ENCODE peak calls at places on chromosomes 11 and 22, in eight cellular contexts. One of them, this sample, is unnamed.

GRCh38 chr22:25979968-25980367 is 189.3 kb upstream of the SEZ6L start:
- DNase-seq in gastrocnemius medialis: no peak
- DNase-seq in SJCRH30: no peak
- DNase-seq in WERI-Rb-1: no peak
- DNase-seq in left ventricle myocardium inferior: no peak
- DNase-seq in RWPE2: no peak
- DNase-seq in upper lobe of right lung: no peak
- DNase-seq in right cardiac atrium: no peak
- DNase-seq in this sample: no peak

GRCh38 chr11:95459268-95460040 is 228.5 kb upstream of the SESN3 start:
- DNase-seq in gastrocnemius medialis: no peak
- DNase-seq in SJCRH30: no peak
- DNase-seq in WERI-Rb-1: no peak
- DNase-seq in left ventricle myocardium inferior: no peak
- DNase-seq in RWPE2: no peak
- DNase-seq in upper lobe of right lung: no peak
- DNase-seq in right cardiac atrium: no peak
- DNase-seq in this sample: no peak

GRCh38 chr22:31083923-31084810 is 3.0 kb downstream of the SMTN start:
- DNase-seq in gastrocnemius medialis: peak; percentile 13
- DNase-seq in SJCRH30: no peak
- DNase-seq in WERI-Rb-1: no peak
- DNase-seq in left ventricle myocardium inferior: no peak
- DNase-seq in RWPE2: no peak
- DNase-seq in upper lobe of right lung: no peak
- DNase-seq in right cardiac atrium: no peak
- DNase-seq in this sample: no peak

GRCh38 chr11:64094463-64095223 is 58.9 kb downstream of the FLRT1 start:
- DNase-seq in gastrocnemius medialis: peak; percentile 90
- DNase-seq in SJCRH30: peak; percentile 92
- DNase-seq in WERI-Rb-1: no peak
- DNase-seq in left ventricle myocardium inferior: no peak
- DNase-seq in RWPE2: peak; percentile 90
- DNase-seq in upper lobe of right lung: no peak
- DNase-seq in right cardiac atrium: no peak
- DNase-seq in this sample: no peak

GRCh38 chr11:45266693-45267451 is 19.3 kb downstream of the SYT13 start:
- DNase-seq in gastrocnemius medialis: no peak
- DNase-seq in SJCRH30: peak; percentile 29
- DNase-seq in WERI-Rb-1: peak; percentile 19
- DNase-seq in left ventricle myocardium inferior: no peak
- DNase-seq in RWPE2: no peak
- DNase-seq in upper lobe of right lung: no peak
- DNase-seq in right cardiac atrium: no peak
- DNase-seq in this sample: no peak

GRCh38 chr22:30655532-30655931 is 12.1 kb downstream of the DUSP18 start:
- DNase-seq in gastrocnemius medialis: no peak
- DNase-seq in SJCRH30: no peak
- DNase-seq in WERI-Rb-1: no peak
- DNase-seq in left ventricle myocardium inferior: no peak
- DNase-seq in RWPE2: no peak
- DNase-seq in upper lobe of right lung: no peak
- DNase-seq in right cardiac atrium: no peak
- DNase-seq in this sample: no peak

GRCh38 chr11:96061730-96062524 is 138.0 kb upstream of the MTMR2 start:
- DNase-seq in gastrocnemius medialis: no peak
- DNase-seq in SJCRH30: no peak
- DNase-seq in WERI-Rb-1: no peak
- DNase-seq in left ventricle myocardium inferior: no peak
- DNase-seq in RWPE2: no peak
- DNase-seq in upper lobe of right lung: no peak
- DNase-seq in right cardiac atrium: no peak
- DNase-seq in this sample: no peak

GRCh38 chr11:122731500-122731913 is 76.0 kb downstream of the UBASH3B start:
- DNase-seq in gastrocnemius medialis: no peak
- DNase-seq in SJCRH30: no peak
- DNase-seq in WERI-Rb-1: no peak
- DNase-seq in left ventricle myocardium inferior: no peak
- DNase-seq in RWPE2: no peak
- DNase-seq in upper lobe of right lung: no peak
- DNase-seq in right cardiac atrium: no peak
- DNase-seq in this sample: no peak

GRCh38 chr11:64742087-64742939 is 1.6 kb downstream of the RASGRP2 start:
- DNase-seq in gastrocnemius medialis: no peak
- DNase-seq in SJCRH30: no peak
- DNase-seq in WERI-Rb-1: no peak
- DNase-seq in left ventricle myocardium inferior: no peak
- DNase-seq in RWPE2: no peak
- DNase-seq in upper lobe of right lung: no peak
- DNase-seq in right cardiac atrium: no peak
- DNase-seq in this sample: no peak

GRCh38 chr11:84236436-84236835 is 950.3 kb upstream of the CCDC90B start:
- DNase-seq in gastrocnemius medialis: no peak
- DNase-seq in SJCRH30: peak; percentile 39
- DNase-seq in WERI-Rb-1: no peak
- DNase-seq in left ventricle myocardium inferior: no peak
- DNase-seq in RWPE2: no peak
- DNase-seq in upper lobe of right lung: no peak
- DNase-seq in right cardiac atrium: no peak
- DNase-seq in this sample: no peak

GRCh38 chr22:48691431-48691851 is 1136.2 kb downstream of the BRD1 start:
- DNase-seq in gastrocnemius medialis: no peak
- DNase-seq in SJCRH30: no peak
- DNase-seq in WERI-Rb-1: no peak
- DNase-seq in left ventricle myocardium inferior: no peak
- DNase-seq in RWPE2: no peak
- DNase-seq in upper lobe of right lung: no peak
- DNase-seq in right cardiac atrium: no peak
- DNase-seq in this sample: no peak
- H3K9me3 ChIP-seq in gastrocnemius medialis: no peaks in the 10 kb centered on the region
- H3K9me3 ChIP-seq in SJCRH30: no peaks in the 10 kb centered on the region
- H3K9me3 ChIP-seq in WERI-Rb-1: no peaks in the 10 kb centered on the region
- H3K9me3 ChIP-seq in left ventricle myocardium inferior: no peaks in the 10 kb centered on the region
- H3K9me3 ChIP-seq in RWPE2: peaks cover 1% of the 10 kb centered on the region
- H3K9me3 ChIP-seq in upper lobe of right lung: no peaks in the 10 kb centered on the region
- H3K9me3 ChIP-seq in right cardiac atrium: no peaks in the 10 kb centered on the region
- H3K9me3 ChIP-seq in this sample: no peaks in the 10 kb centered on the region

GRCh38 chr22:41936894-41937169 is 10.1 kb downstream of the CENPM start:
- DNase-seq in gastrocnemius medialis: no peak
- DNase-seq in SJCRH30: no peak
- DNase-seq in WERI-Rb-1: no peak
- DNase-seq in left ventricle myocardium inferior: no peak
- DNase-seq in RWPE2: no peak
- DNase-seq in upper lobe of right lung: no peak
- DNase-seq in right cardiac atrium: no peak
- DNase-seq in this sample: no peak
- H3K4me3 ChIP-seq in gastrocnemius medialis: no peak overlapping the region
- H3K4me3 ChIP-seq in SJCRH30: no peak overlapping the region
- H3K4me3 ChIP-seq in WERI-Rb-1: no peak overlapping the region
- H3K4me3 ChIP-seq in left ventricle myocardium inferior: no peak overlapping the region
- H3K4me3 ChIP-seq in RWPE2: no peak overlapping the region
- H3K4me3 ChIP-seq in upper lobe of right lung: no peak overlapping the region
- H3K4me3 ChIP-seq in right cardiac atrium: no peak overlapping the region
- H3K4me3 ChIP-seq in this sample: no peak overlapping the region

GRCh38 chr22:50542416-50542927 is 3.2 kb upstream of the KLHDC7B start:
- DNase-seq in gastrocnemius medialis: no peak
- DNase-seq in SJCRH30: no peak
- DNase-seq in WERI-Rb-1: no peak
- DNase-seq in left ventricle myocardium inferior: no peak
- DNase-seq in RWPE2: no peak
- DNase-seq in upper lobe of right lung: peak; percentile 73
- DNase-seq in right cardiac atrium: no peak
- DNase-seq in this sample: no peak
- H3K27ac ChIP-seq in gastrocnemius medialis: no peak overlapping the region
- H3K27ac ChIP-seq in SJCRH30: no peak overlapping the region
- H3K27ac ChIP-seq in WERI-Rb-1: no peak overlapping the region
- H3K27ac ChIP-seq in left ventricle myocardium inferior: no peak overlapping the region
- H3K27ac ChIP-seq in RWPE2: peak overlapping the region; percentile 86
- H3K27ac ChIP-seq in upper lobe of right lung: peak overlapping the region; percentile 97
- H3K27ac ChIP-seq in right cardiac atrium: no peak overlapping the region
- H3K27ac ChIP-seq in this sample: no peak overlapping the region

DNA sequence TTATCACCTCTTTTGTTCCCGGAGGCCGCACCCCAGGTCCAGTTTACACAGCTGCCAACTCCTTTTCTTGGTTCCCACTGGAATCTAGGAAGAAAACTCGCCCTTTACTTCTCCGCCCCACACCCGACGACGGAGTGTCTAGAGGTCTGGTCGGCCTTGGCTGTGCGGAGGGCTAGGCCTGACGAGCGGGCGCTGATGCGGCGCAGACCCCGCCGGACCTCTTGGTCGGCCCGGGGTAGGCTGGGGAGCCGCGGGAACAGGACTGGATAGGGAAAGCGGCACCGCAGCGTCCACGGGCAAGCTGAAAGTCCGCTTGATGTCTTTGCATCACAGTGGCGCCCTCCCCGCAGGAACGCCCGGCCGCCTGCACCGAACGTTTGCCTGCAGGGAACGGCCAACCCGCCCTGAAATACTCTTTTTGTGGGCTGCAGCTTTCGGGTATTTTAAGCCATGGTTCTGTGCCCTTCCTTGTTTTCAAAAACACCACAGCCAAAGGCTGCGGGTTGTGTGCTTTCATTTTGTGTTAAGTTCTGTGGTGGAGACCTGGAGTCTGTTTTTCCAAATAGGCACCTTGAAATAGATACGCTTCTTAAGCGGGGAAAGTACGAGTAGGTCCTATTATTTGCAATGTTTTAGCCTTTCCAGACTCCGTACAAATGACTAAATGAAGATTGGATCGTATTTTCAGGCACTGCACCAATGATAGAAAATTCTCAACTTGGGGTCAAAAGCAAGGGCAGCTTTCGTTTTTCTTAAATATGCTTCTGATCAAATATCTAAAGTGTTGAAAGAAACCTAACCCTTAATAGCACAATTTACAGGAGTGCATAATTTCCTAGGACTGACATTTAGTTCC is 880 bp upstream of the ZBED5 start:
- DNase-seq in gastrocnemius medialis: peak; percentile 53
- DNase-seq in SJCRH30: peak; percentile 78
- DNase-seq in WERI-Rb-1: peak; percentile 57
- DNase-seq in left ventricle myocardium inferior: peak; percentile 75
- DNase-seq in RWPE2: peak; percentile 69
- DNase-seq in upper lobe of right lung: peak; percentile 84
- DNase-seq in right cardiac atrium: peak; percentile 73
- DNase-seq in this sample: peak; percentile 29
- H3K9me3 ChIP-seq in gastrocnemius medialis: no peaks in the 10 kb centered on the region
- H3K9me3 ChIP-seq in SJCRH30: no peaks in the 10 kb centered on the region
- H3K9me3 ChIP-seq in WERI-Rb-1: no peaks in the 10 kb centered on the region
- H3K9me3 ChIP-seq in left ventricle myocardium inferior: no peaks in the 10 kb centered on the region
- H3K9me3 ChIP-seq in RWPE2: no peaks in the 10 kb centered on the region
- H3K9me3 ChIP-seq in upper lobe of right lung: no peaks in the 10 kb centered on the region
- H3K9me3 ChIP-seq in right cardiac atrium: no peaks in the 10 kb centered on the region
- H3K9me3 ChIP-seq in this sample: no peaks in the 10 kb centered on the region

DNA sequence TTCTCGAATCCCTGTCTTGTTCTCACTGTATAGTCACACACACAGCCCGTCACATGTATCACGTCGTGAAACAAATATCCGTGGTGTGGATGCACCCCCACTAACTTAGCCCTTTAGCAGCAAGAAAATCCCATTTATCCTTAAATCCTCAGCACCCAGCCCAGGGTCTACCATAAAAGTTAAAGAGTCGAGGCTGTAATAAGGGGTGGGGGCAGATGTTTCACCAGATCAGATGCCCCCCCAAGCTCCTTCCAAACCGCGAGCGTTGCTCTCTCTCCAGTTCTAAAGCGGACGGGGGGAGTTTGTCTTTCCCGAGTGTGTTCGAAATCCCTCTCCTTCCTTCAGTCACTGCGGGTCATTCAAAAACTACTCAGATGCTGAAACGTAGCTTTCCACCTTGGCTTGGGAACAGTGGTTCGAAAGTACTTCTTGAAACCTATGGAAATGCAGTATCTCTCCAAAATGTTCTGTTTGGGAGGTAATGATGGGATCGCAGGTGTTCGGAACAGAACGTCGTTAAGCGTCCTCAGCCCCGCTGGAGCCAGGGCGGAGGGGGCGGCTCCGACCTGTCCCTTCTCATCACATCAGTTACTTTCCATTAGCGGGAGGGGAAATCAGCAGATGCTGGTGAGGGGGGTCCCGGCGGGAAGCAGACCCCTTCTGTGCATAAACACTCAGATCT is 156.2 kb downstream of the BRD1 start:
- DNase-seq in gastrocnemius medialis: no peak
- DNase-seq in SJCRH30: no peak
- DNase-seq in WERI-Rb-1: no peak
- DNase-seq in left ventricle myocardium inferior: no peak
- DNase-seq in RWPE2: no peak
- DNase-seq in upper lobe of right lung: peak; percentile 29
- DNase-seq in right cardiac atrium: no peak
- DNase-seq in this sample: peak; percentile 14
- H3K4me3 ChIP-seq in gastrocnemius medialis: peak overlapping the region; percentile 34
- H3K4me3 ChIP-seq in SJCRH30: no peak overlapping the region
- H3K4me3 ChIP-seq in WERI-Rb-1: peak overlapping the region; percentile 39
- H3K4me3 ChIP-seq in left ventricle myocardium inferior: peak overlapping the region; percentile 64
- H3K4me3 ChIP-seq in RWPE2: no peak overlapping the region
- H3K4me3 ChIP-seq in upper lobe of right lung: peak overlapping the region; percentile 36
- H3K4me3 ChIP-seq in right cardiac atrium: no peak overlapping the region
- H3K4me3 ChIP-seq in this sample: no peak overlapping the region

DNA sequence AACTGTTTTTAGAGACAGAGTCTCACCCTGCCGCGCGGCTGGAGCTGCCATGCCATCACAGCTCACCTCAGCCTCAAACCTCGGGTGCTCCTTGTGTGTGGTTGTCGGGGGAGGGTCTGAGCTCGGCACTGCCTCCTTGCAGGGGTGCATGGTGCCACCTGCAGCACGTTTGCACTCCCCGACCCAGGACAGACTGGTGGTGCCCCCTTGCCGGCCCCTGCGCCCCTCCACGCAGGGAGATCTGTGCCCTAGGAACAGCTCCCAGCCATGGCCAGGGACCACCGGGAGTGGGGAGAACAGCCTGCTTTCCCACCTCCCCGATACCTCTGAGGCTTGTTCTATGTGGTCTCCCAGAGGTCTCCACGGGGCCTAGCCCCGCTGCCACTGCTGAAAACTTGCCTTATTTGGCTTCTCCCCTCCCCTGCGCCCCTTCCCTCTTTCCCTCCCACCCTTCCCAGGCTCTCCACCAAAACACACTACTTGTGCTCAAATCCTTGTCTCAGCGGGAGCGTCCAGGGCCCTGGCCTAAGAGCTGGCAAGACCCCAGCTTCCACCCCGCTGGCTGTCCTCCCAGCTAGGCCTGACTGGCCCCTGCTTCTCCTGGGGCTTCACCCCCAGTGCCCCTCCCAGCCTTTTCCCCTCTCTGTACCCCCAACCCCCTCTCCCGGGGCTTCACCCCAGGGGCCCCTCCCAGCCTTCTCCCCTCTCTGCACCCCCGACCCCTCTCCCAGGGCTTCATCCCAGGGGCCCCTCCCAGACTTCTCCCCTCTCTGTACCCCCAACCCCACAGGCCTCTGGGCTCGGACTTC is 13.4 kb upstream of the TPCN2 start:
- DNase-seq in gastrocnemius medialis: no peak
- DNase-seq in SJCRH30: no peak
- DNase-seq in WERI-Rb-1: no peak
- DNase-seq in left ventricle myocardium inferior: no peak
- DNase-seq in RWPE2: no peak
- DNase-seq in upper lobe of right lung: no peak
- DNase-seq in right cardiac atrium: peak; percentile 71
- DNase-seq in this sample: no peak
- H3K27ac ChIP-seq in gastrocnemius medialis: no peak overlapping the region
- H3K27ac ChIP-seq in SJCRH30: no peak overlapping the region
- H3K27ac ChIP-seq in WERI-Rb-1: no peak overlapping the region
- H3K27ac ChIP-seq in left ventricle myocardium inferior: peak overlapping the region; percentile 51
- H3K27ac ChIP-seq in RWPE2: no peak overlapping the region
- H3K27ac ChIP-seq in upper lobe of right lung: no peak overlapping the region
- H3K27ac ChIP-seq in right cardiac atrium: peak overlapping the region; percentile 57
- H3K27ac ChIP-seq in this sample: no peak overlapping the region

GRCh38 chr22:47396515-47396914 is 634.1 kb downstream of the TBC1D22A start:
- DNase-seq in gastrocnemius medialis: no peak
- DNase-seq in SJCRH30: no peak
- DNase-seq in WERI-Rb-1: no peak
- DNase-seq in left ventricle myocardium inferior: no peak
- DNase-seq in RWPE2: no peak
- DNase-seq in upper lobe of right lung: peak; percentile 51
- DNase-seq in right cardiac atrium: no peak
- DNase-seq in this sample: no peak
- H3K9me3 ChIP-seq in gastrocnemius medialis: no peaks in the 10 kb centered on the region
- H3K9me3 ChIP-seq in SJCRH30: no peaks in the 10 kb centered on the region
- H3K9me3 ChIP-seq in WERI-Rb-1: no peaks in the 10 kb centered on the region
- H3K9me3 ChIP-seq in left ventricle myocardium inferior: no peaks in the 10 kb centered on the region
- H3K9me3 ChIP-seq in RWPE2: no peaks in the 10 kb centered on the region
- H3K9me3 ChIP-seq in upper lobe of right lung: no peaks in the 10 kb centered on the region
- H3K9me3 ChIP-seq in right cardiac atrium: no peaks in the 10 kb centered on the region
- H3K9me3 ChIP-seq in this sample: no peaks in the 10 kb centered on the region